ENCODE peak calls at places on chromosomes 12 and 14, in five cellular contexts. F, J, Z, X and C are unnamed samples.

GRCh38 chr12:6074979-6075585 is 49.4 kb downstream of the VWF start:
- DNase-seq in Z (peak; percentile 59), F (no peak), X (no peak), J (no peak), C (no peak)

GRCh38 chr12:12221560-12221959 is 45.3 kb downstream of the LRP6 start:
- DNase-seq in X (no peak), F (no peak), J (no peak), Z (no peak), C (no peak)

GRCh38 chr12:31482816-31483215 is 108.1 kb downstream of the DENND5B start:
- DNase-seq in F (no peak), X (no peak), J (peak; percentile 51), Z (no peak), C (no peak)

GRCh38 chr12:12721251-12721689 is 4.1 kb downstream of the CDKN1B start:
- DNase-seq in X (no peak), F (no peak), Z (no peak), J (no peak), C (no peak)

GRCh38 chr14:86712176-86712575 is 1182.2 kb downstream of the FLRT2 start:
- DNase-seq in F (peak; percentile 10), Z (no peak), J (peak; percentile 11), X (no peak), C (no peak)

GRCh38 chr14:61662437-61663311 is 32.6 kb upstream of the HIF1A start:
- DNase-seq in J (peak; percentile 75), F (peak; percentile 59), X (no peak), Z (no peak), C (no peak)

GRCh38 chr14:101097109-101097793 is 193.7 kb upstream of the RTL1 start:
- DNase-seq in F (no peak), Z (no peak), X (no peak), J (no peak), C (no peak)

GRCh38 chr12:72278894-72279293 is 6.7 kb downstream of the TRHDE start:
- DNase-seq in J (no peak), F (no peak), Z (no peak), X (no peak), C (no peak)

GRCh38 chr12:80129895-80130535 is 30.7 kb downstream of the OTOGL start:
- DNase-seq in X (no peak), J (peak; percentile 31), F (no peak), Z (no peak), C (no peak)

GRCh38 chr12:49832836-49833421 is 4.7 kb upstream of the NCKAP5L start:
- DNase-seq in J (peak; percentile 87), F (no peak), Z (no peak), X (no peak), C (no peak)

GRCh38 chr14:105447651-105448640 is 26.7 kb upstream of the CRIP2 start:
- DNase-seq in X (no peak), F (no peak), J (no peak), Z (no peak), C (no peak)

GRCh38 chr12:114827460-114827859 is 143.5 kb upstream of the TBX3 start:
- DNase-seq in J (no peak), Z (no peak), X (no peak), F (no peak), C (no peak)

GRCh38 chr14:74765721-74766120 is 2.6 kb downstream of the YLPM1 start:
- DNase-seq in X (no peak), J (no peak), Z (no peak), F (no peak), C (no peak)

GRCh38 chr14:67440513-67440912 is 28.5 kb upstream of the PLEK2 start:
- DNase-seq in F (no peak), Z (no peak), X (no peak), J (no peak), C (no peak)

GRCh38 chr14:59148334-59148900 is 40.0 kb upstream of the DAAM1 start:
- DNase-seq in X (no peak), Z (no peak), J (no peak), F (no peak), C (no peak)

GRCh38 chr14:65330416-65330815 is 82.1 kb upstream of the FUT8 start:
- DNase-seq in Z (no peak), X (no peak), F (no peak), J (no peak), C (no peak)

GRCh38 chr12:12663644-12664294 is 32.2 kb downstream of the GPR19 start:
- DNase-seq in F (no peak), X (no peak), J (no peak), Z (no peak), C (no peak)

GRCh38 chr14:25001096-25001982 is 48.6 kb downstream of the STXBP6 start:
- DNase-seq in J (peak; percentile 31), Z (no peak), X (no peak), F (no peak), C (no peak)

GRCh38 chr12:100576311-100577036 is 3.0 kb downstream of the GAS2L3 start:
- DNase-seq in J (peak; percentile 95), X (no peak), Z (no peak), F (no peak), C (no peak)

GRCh38 chr14:34583525-34583924 is 44.0 kb upstream of the EAPP start:
- DNase-seq in Z (no peak), J (no peak), F (no peak), X (no peak), C (no peak)

GRCh38 chr12:7072024-7072423 is 11.5 kb downstream of the C1S start:
- DNase-seq in Z (no peak), J (no peak), F (peak; percentile 56), X (no peak), C (no peak)

GRCh38 chr12:46266382-46266791 is 2.5 kb downstream of the SLC38A1 start:
- DNase-seq in F (no peak), J (peak; percentile 61), X (peak; percentile 22), Z (no peak), C (peak; percentile 74)

GRCh38 chr14:23567186-23568020 is at the start of gene AP1G2:
- DNase-seq in Z (peak; percentile 90), J (peak; percentile 28), F (peak; percentile 97), X (peak; percentile 89), C (peak; percentile 55)
- TF ChIP-seq POLR2A in Z (peak; percentile 61), J (no peak), F (peak; percentile 83), X (no peak), C (no peak)

GRCh38 chr12:1603621-1604020 is 9.2 kb upstream of the FBXL14 start:
- DNase-seq in J (no peak), X (no peak), F (no peak), Z (no peak), C (no peak)

GRCh38 chr12:1605129-1606020 is 11.0 kb upstream of the FBXL14 start:
- DNase-seq in X (peak; percentile 75), F (peak; percentile 70), Z (peak; percentile 62), J (peak; percentile 86), C (peak; percentile 59)

GRCh38 chr12:1607940-1608782 is 13.8 kb upstream of the FBXL14 start:
- DNase-seq in F (no peak), J (peak; percentile 42), X (no peak), Z (no peak), C (no peak)

GRCh38 chr12:1604464-1604863 is 10.1 kb upstream of the FBXL14 start:
- DNase-seq in X (no peak), F (no peak), Z (no peak), J (no peak), C (no peak)

DNA sequence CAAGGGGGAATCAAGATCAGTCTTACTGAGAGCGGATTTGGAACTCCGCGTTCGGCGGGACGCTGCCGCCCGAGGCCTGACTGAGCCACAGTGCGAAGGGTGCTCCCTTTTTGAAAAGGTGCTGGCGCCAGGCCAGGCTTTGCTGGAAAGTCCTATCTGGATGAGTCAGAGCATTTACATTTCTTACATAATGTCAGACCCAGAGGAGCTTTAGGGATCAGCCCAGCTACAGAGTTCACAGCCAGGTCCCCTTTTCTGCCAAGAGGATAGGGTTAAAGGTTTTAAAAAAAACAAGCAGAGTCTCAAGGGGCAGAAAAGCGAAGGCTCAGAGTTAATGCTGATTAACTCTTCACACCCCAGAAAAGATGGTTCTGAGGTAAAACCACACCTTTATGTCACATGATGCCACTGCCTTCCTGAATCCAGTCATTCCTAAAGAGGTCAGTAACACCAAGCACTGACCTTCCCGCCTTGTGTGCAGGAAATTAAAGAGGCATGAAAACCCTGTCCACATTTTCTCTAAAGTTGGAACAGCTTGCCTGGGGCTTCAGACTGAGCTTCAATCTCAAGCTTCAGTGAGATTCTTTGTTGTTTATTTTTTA is 11.7 kb upstream of the FBXL14 start:
- DNase-seq in Z (peak; percentile 96), X (peak; percentile 92), F (peak; percentile 79), J (peak; percentile 84), C (peak; percentile 70)
- TF ChIP-seq POLR2A in Z (peak; percentile 84), X (no peak), F (no peak), J (no peak), C (no peak)

GRCh38 chr12:124952801-124953200 is 36.1 kb downstream of the DHX37 start:
- DNase-seq in J (no peak), Z (no peak), F (no peak), X (no peak), C (no peak)

GRCh38 chr12:124952295-124952694 is 36.6 kb downstream of the DHX37 start:
- DNase-seq in Z (no peak), X (no peak), F (no peak), J (no peak), C (no peak)

GRCh38 chr12:124954771-124955170 is 34.2 kb downstream of the DHX37 start:
- DNase-seq in Z (no peak), X (no peak), F (no peak), J (no peak), C (no peak)

GRCh38 chr12:124953689-124954405 is 35.1 kb downstream of the DHX37 start:
- DNase-seq in Z (no peak), F (no peak), X (no peak), J (no peak), C (no peak)

GRCh38 chr12:124956571-124956970 is 32.4 kb downstream of the DHX37 start:
- DNase-seq in J (no peak), Z (no peak), X (no peak), F (no peak), C (no peak)
- TF ChIP-seq POLR2A in J (no peak), Z (no peak), X (no peak), F (no peak), C (no peak)

GRCh38 chr12:105798249-105798835 is 340.4 kb downstream of the NUAK1 start:
- DNase-seq in F (no peak), J (no peak), X (no peak), Z (no peak), C (no peak)

GRCh38 chr12:105805730-105806390 is 332.9 kb downstream of the NUAK1 start:
- DNase-seq in J (no peak), F (no peak), X (no peak), Z (no peak), C (peak; percentile 43)

GRCh38 chr12:105799103-105799502 is 339.7 kb downstream of the NUAK1 start:
- DNase-seq in X (no peak), J (no peak), Z (no peak), F (no peak), C (no peak)

GRCh38 chr12:105804591-105805265 is 334.0 kb downstream of the NUAK1 start:
- DNase-seq in X (no peak), F (no peak), Z (no peak), J (no peak), C (no peak)

DNA sequence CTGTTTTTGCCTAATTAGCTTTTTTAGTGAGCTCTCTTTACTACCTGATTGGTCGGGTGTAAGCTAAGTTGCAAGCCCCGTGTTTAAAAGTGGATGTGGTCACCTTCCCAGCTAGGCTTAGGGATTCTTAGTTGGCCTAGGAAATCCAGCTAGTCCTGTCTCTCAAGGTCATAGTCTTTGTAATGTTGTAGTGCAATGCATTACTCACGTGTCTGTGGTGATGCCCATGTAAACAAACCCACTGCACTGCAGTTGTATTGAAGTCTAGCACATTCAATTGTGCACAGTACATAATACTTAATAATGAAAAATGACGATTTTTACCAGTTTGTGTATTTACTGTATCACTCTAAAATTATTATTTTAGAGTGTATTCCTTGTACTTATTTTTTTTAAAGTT is 335.5 kb downstream of the NUAK1 start:
- DNase-seq in F (peak; percentile 3), J (no peak), Z (no peak), X (no peak), C (no peak)
- TF ChIP-seq POLR2A in F (no peak), J (no peak), Z (no peak), X (no peak), C (no peak)